ENCODE peak calls at places on chromosomes 11 and 22, in four cellular contexts. B, J, W and Q are unnamed samples.

GRCh38 chr11:3939651-3940190 is 84.3 kb downstream of the STIM1 start:
- DNase-seq in W (no peak), B (peak; percentile 58), J (no peak), Q (no peak)

GRCh38 chr22:46113910-46114517 is 36.3 kb upstream of the PPARA start:
- DNase-seq in W (no peak), B (no peak), J (no peak), Q (no peak)

GRCh38 chr11:106668147-106668546 is 350.1 kb downstream of the GUCY1A2 start:
- DNase-seq in W (no peak), B (no peak), J (no peak), Q (no peak)

GRCh38 chr11:32829157-32829679 is 509 bp upstream of the PRRG4 start:
- DNase-seq in B (no peak), W (no peak), J (no peak), Q (no peak)

GRCh38 chr22:32951081-32951806 is 106.9 kb downstream of the SYN3 start:
- DNase-seq in B (no peak), W (no peak), J (no peak), Q (no peak)

GRCh38 chr11:76083563-76084451 is 122.5 kb downstream of the WNT11 start:
- DNase-seq in J (no peak), W (no peak), B (no peak), Q (no peak)

GRCh38 chr11:58782066-58782465 is 50.3 kb upstream of the GLYAT start:
- DNase-seq in J (no peak), W (no peak), B (no peak), Q (no peak)

GRCh38 chr11:20035701-20036601 is 124.3 kb downstream of the DBX1 start:
- DNase-seq in J (peak; percentile 76), B (peak; percentile 89), W (peak; percentile 87), Q (no peak)

GRCh38 chr22:32531955-32532818 is 57.6 kb downstream of the FBXO7 start:
- DNase-seq in J (peak; percentile 24), B (peak; percentile 98), W (no peak), Q (no peak)

GRCh38 chr22:32528984-32529982 is 54.7 kb downstream of the FBXO7 start:
- DNase-seq in W (peak; percentile 64), J (peak; percentile 39), B (peak; percentile 87), Q (peak; percentile 77)

GRCh38 chr11:64598106-64598796 is 7.2 kb downstream of the SLC22A12 start:
- DNase-seq in W (no peak), B (no peak), J (no peak), Q (no peak)

GRCh38 chr11:120516461-120517389 is 5.2 kb downstream of the GRIK4 start:
- DNase-seq in B (no peak), J (peak; percentile 25), W (no peak), Q (no peak)

GRCh38 chr11:35582033-35582432 is 36.2 kb upstream of the FJX1 start:
- DNase-seq in W (no peak), B (no peak), J (no peak), Q (no peak)

GRCh38 chr22:40178417-40179409 is 988 bp downstream of the TNRC6B start:
- DNase-seq in W (no peak), B (peak; percentile 21), J (peak; percentile 57), Q (peak; percentile 73)

GRCh38 chr22:21802056-21802455 is 65.4 kb downstream of the MAPK1 start:
- DNase-seq in J (no peak), B (no peak), W (no peak), Q (no peak)

GRCh38 chr11:45885274-45885920 is at the start of gene MAPK8IP1:
- DNase-seq in J (peak; percentile 66), B (peak; percentile 76), W (peak; percentile 22), Q (peak; percentile 69)

GRCh38 chr11:45431301-45432018 is 145.3 kb upstream of the SYT13 start:
- DNase-seq in J (no peak), W (no peak), B (no peak), Q (no peak)

GRCh38 chr22:30922151-30922611 is 46.4 kb downstream of the MORC2 start:
- DNase-seq in W (no peak), B (peak; percentile 61), J (no peak), Q (peak; percentile 51)

GRCh38 chr11:83724704-83725114 is 438.5 kb upstream of the CCDC90B start:
- DNase-seq in J (no peak), W (peak; percentile 59), B (peak; percentile 7), Q (peak; percentile 62)

GRCh38 chr11:65053826-65054503 is 4.4 kb downstream of the NAALADL1 start:
- DNase-seq in B (no peak), J (no peak), W (no peak), Q (no peak)

GRCh38 chr11:75771646-75772410 is 3.2 kb downstream of the DGAT2 start:
- DNase-seq in J (no peak), W (no peak), B (peak; percentile 61), Q (no peak)

GRCh38 chr11:44315947-44316387 is 6.0 kb upstream of the ALX4 start:
- DNase-seq in B (peak; percentile 76), J (peak; percentile 61), W (peak; percentile 14), Q (no peak)

GRCh38 chr22:39170825-39171622 is 18.5 kb upstream of the CBX7 start:
- DNase-seq in B (peak; percentile 79), W (peak; percentile 40), J (peak; percentile 42), Q (peak; percentile 84)

GRCh38 chr11:79253280-79253679 is 187.6 kb downstream of the TENM4 start:
- DNase-seq in J (peak; percentile 63), W (no peak), B (no peak), Q (peak; percentile 36)

GRCh38 chr11:35066783-35067476 is 72.0 kb upstream of the CD44 start:
- DNase-seq in W (no peak), J (no peak), B (no peak), Q (no peak)

GRCh38 chr11:109644158-109644557 is 222.2 kb downstream of the C11orf87 start:
- DNase-seq in J (peak; percentile 92), B (no peak), W (no peak), Q (peak; percentile 99)

GRCh38 chr22:48968201-48968959 is 859.3 kb downstream of the BRD1 start:
- DNase-seq in J (no peak), W (no peak), B (no peak), Q (peak; percentile 51)

GRCh38 chr11:118113031-118113430 is 26.3 kb upstream of the SMIM35 start:
- DNase-seq in J (no peak), W (no peak), B (no peak), Q (no peak)

GRCh38 chr11:64619196-64619595 is 28.2 kb downstream of the SLC22A12 start:
- DNase-seq in B (no peak), W (no peak), J (no peak), Q (no peak)

GRCh38 chr22:42955087-42955630 is 59.8 kb downstream of the PACSIN2 start:
- DNase-seq in B (no peak), W (no peak), J (no peak), Q (no peak)

GRCh38 chr11:62850911-62851806 is 11.8 kb upstream of the WDR74 start:
- DNase-seq in J (no peak), W (no peak), B (no peak), Q (peak; percentile 74)

GRCh38 chr22:45671051-45671782 is 417 bp upstream of the ATXN10 start:
- DNase-seq in W (no peak), B (no peak), J (no peak), Q (peak; percentile 25)

GRCh38 chr22:20431520-20432237 is 5.9 kb downstream of the SCARF2 start:
- DNase-seq in W (no peak), B (no peak), J (no peak), Q (no peak)

GRCh38 chr11:86582898-86583297 is 89.5 kb downstream of the ME3 start:
- DNase-seq in B (no peak), J (no peak), W (no peak), Q (no peak)

GRCh38 chr22:20552913-20553401 is 45.5 kb downstream of the MED15 start:
- DNase-seq in B (no peak), W (no peak), J (no peak), Q (no peak)

GRCh38 chr11:33941637-33942160 is 49.8 kb upstream of the LMO2 start:
- DNase-seq in B (peak; percentile 44), W (no peak), J (no peak), Q (no peak)

GRCh38 chr11:31921066-31921465 is 109.9 kb upstream of the PAX6 start:
- DNase-seq in J (no peak), W (no peak), B (peak; percentile 45), Q (no peak)